ENCODE peak calls at places on chromosomes 11 and 22, in five cellular contexts. L is thoracic aorta; J is T-cell; S is stimulated activated CD4-positive, alpha-beta T cell treated with anti-CD3 and anti-CD28 coated beads, Interleukin-1b, Interleukin-23, amount 100 ng/mL, for 24 hours; Q is IMR-90. X is an unnamed sample.

GRCh38 chr11:132456735-132457328 is 1075.5 kb downstream of the OPCML start:
- DNase-seq in L (no peak), J (no peak), S (no peak), Q (no peak), X (no peak)

GRCh38 chr22:17305076-17305475 is 64.2 kb upstream of the CECR2 start:
- DNase-seq in L (no peak), J (no peak), S (no peak), Q (no peak), X (no peak)

GRCh38 chr22:38852522-38852921 is 8.7 kb upstream of the NPTXR start:
- DNase-seq in L (no peak), J (no peak), S (no peak), Q (no peak), X (no peak)

GRCh38 chr11:64546600-64546999 is 44.4 kb upstream of the SLC22A12 start:
- DNase-seq in L (no peak), J (no peak), S (no peak), Q (no peak), X (no peak)

GRCh38 chr11:86869966-86870570 is 69.7 kb downstream of the PRSS23 start:
- DNase-seq in L (peak), J (peak), S (peak), Q (peak), X (peak)

GRCh38 chr11:29343465-29344333 is 673.1 kb downstream of the KCNA4 start:
- DNase-seq in L (no peak), J (no peak), S (no peak), Q (peak), X (peak)

GRCh38 chr22:25741692-25742626 is at the start of gene MYO18B:
- DNase-seq in L (peak), J (no peak), S (no peak), Q (no peak), X (no peak)

GRCh38 chr22:40705918-40706682 is 26.8 kb downstream of the MCHR1 start:
- DNase-seq in L (no peak), J (no peak), S (no peak), Q (no peak), X (no peak)

GRCh38 chr11:123261345-123262106 is 66.5 kb upstream of the CLMP start:
- DNase-seq in L (peak), J (peak), S (peak), Q (peak), X (peak)

X was measured in mesenchymal stem cell.